ENCODE peak calls at places on chromosome 9, in nine cellular contexts. W is iPS DF 6.9, Z is heart left ventricle, K is left lung, G is cardiac muscle cell, X is pancreas, R is tibial nerve, E is Panc1, U is neural progenitor cell. Q is an unnamed sample. For H3K4me1, the result is how much of the 10 kb centered on the place peaks cover.

GRCh38 chr9:76341616-76342015 is 52.6 kb downstream of the RFK start:
- DNase-seq in X (no peak), Z (no peak), W (no peak), E (no peak), K (no peak), G (no peak), U (no peak), R (no peak), Q (no peak)

GRCh38 chr9:109796081-109796480 is 16.1 kb downstream of the PALM2AKAP2 start:
- DNase-seq in K (no peak), U (no peak), E (no peak), G (no peak), Z (no peak), R (no peak), X (no peak), W (no peak), Q (no peak)

GRCh38 chr9:77987104-77987656 is 44.4 kb downstream of the GNAQ start:
- DNase-seq in X (no peak), K (no peak), E (no peak), G (no peak), R (no peak), Z (no peak), U (no peak), W (no peak), Q (no peak)

GRCh38 chr9:117696141-117696540 is 8.1 kb upstream of the TLR4 start:
- DNase-seq in U (no peak), E (no peak), R (no peak), K (peak), X (no peak), Z (no peak), G (no peak), W (no peak), Q (no peak)

GRCh38 chr9:126661521-126662251 is 48.0 kb downstream of the LMX1B start:
- DNase-seq in R (no peak), U (peak), X (no peak), E (no peak), W (no peak), K (no peak), G (no peak), Z (no peak), Q (no peak)

GRCh38 chr9:99693888-99694287 is 127.8 kb upstream of the NR4A3 start:
- DNase-seq in G (no peak), R (no peak), K (no peak), U (no peak), Z (no peak), W (no peak), X (no peak), E (no peak), Q (no peak)

GRCh38 chr9:136081826-136082495 is 13.1 kb downstream of the NACC2 start:
- DNase-seq in U (peak), E (no peak), W (no peak), X (peak), G (no peak), K (no peak), R (no peak), Z (peak), Q (peak)

GRCh38 chr9:36101916-36102741 is 34.4 kb upstream of the GLIPR2 start:
- DNase-seq in G (no peak), K (no peak), Z (no peak), X (no peak), W (no peak), E (peak), R (no peak), U (no peak), Q (no peak)

GRCh38 chr9:37730256-37730655 is 23.3 kb upstream of the TRMT10B start:
- DNase-seq in R (no peak), X (no peak), W (no peak), K (no peak), E (no peak), Z (no peak), G (no peak), U (no peak), Q (no peak)

GRCh38 chr9:78574354-78575036 is 277.6 kb downstream of the PSAT1 start:
- DNase-seq in W (no peak), E (no peak), Z (no peak), U (peak), R (no peak), X (no peak), G (no peak), K (no peak), Q (no peak)

GRCh38 chr9:2874001-2874750 is 30.3 kb upstream of the PUM3 start:
- DNase-seq in U (no peak), G (no peak), W (no peak), R (no peak), X (no peak), E (no peak), K (no peak), Z (no peak), Q (no peak)

GRCh38 chr9:135310134-135310533 is 169.4 kb upstream of the PPP1R26 start:
- DNase-seq in K (no peak), R (no peak), E (no peak), U (no peak), Z (no peak), G (no peak), W (no peak), X (no peak), Q (no peak)

GRCh38 chr9:121667890-121668289 is 16.5 kb downstream of the DAB2IP start:
- DNase-seq in G (no peak), R (no peak), X (no peak), E (no peak), U (no peak), K (no peak), Z (no peak), W (no peak), Q (no peak)

GRCh38 chr9:96491079-96491879 is 41.3 kb downstream of the HABP4 start:
- DNase-seq in Z (no peak), E (no peak), W (no peak), K (no peak), U (no peak), X (no peak), G (peak), R (no peak), Q (no peak)

GRCh38 chr9:5509573-5509972 is 758 bp upstream of the PDCD1LG2 start:
- DNase-seq in U (no peak), E (peak), G (no peak), K (no peak), X (no peak), W (no peak), Z (no peak), R (no peak), Q (no peak)

GRCh38 chr9:122394265-122395242 is 23.7 kb downstream of the PTGS1 start:
- DNase-seq in Z (no peak), R (peak), G (no peak), X (no peak), K (no peak), U (no peak), W (no peak), E (no peak), Q (peak)

GRCh38 chr9:88990721-88991065 is 575 bp upstream of the S1PR3 start:
- DNase-seq in W (no peak), X (no peak), K (no peak), E (no peak), U (peak), G (peak), Z (peak), R (no peak), Q (no peak)

GRCh38 chr9:8188720-8189407 is 389.3 kb upstream of the DMAC1 start:
- DNase-seq in X (no peak), Z (no peak), U (no peak), W (no peak), R (no peak), E (no peak), K (no peak), G (no peak), Q (no peak)

GRCh38 chr9:81549500-81550206 is 139.7 kb downstream of the TLE1 start:
- DNase-seq in W (peak), R (no peak), K (no peak), G (no peak), X (no peak), Z (no peak), E (no peak), U (peak), Q (no peak)

GRCh38 chr9:110095238-110095637 is 112.7 kb downstream of the C9orf152 start:
- DNase-seq in U (no peak), W (no peak), R (no peak), K (no peak), Z (no peak), G (no peak), X (no peak), E (no peak), Q (no peak)

GRCh38 chr9:92986175-92987110 is 39.1 kb downstream of the FGD3 start:
- DNase-seq in K (no peak), W (no peak), G (no peak), E (no peak), R (no peak), X (no peak), U (no peak), Z (no peak), Q (no peak)

GRCh38 chr9:97689401-97689800 is 7.7 kb downstream of the XPA start:
- DNase-seq in K (no peak), Z (no peak), X (no peak), R (no peak), W (no peak), E (no peak), U (no peak), G (no peak), Q (no peak)

GRCh38 chr9:27763831-27764230 is 190.6 kb upstream of the C9orf72 start:
- DNase-seq in X (no peak), K (no peak), Z (no peak), R (no peak), W (no peak), E (no peak), G (no peak), U (no peak), Q (no peak)

GRCh38 chr9:8738953-8739352 is 939.4 kb upstream of the DMAC1 start:
- DNase-seq in W (no peak), R (no peak), E (no peak), Z (no peak), X (no peak), U (peak), G (no peak), K (no peak), Q (no peak)

GRCh38 chr9:134076644-134077043 is 8.8 kb upstream of the BRD3 start:
- DNase-seq in Z (no peak), E (no peak), X (no peak), R (no peak), G (no peak), W (no peak), U (no peak), K (no peak), Q (no peak)

GRCh38 chr9:88773627-88774244 is 217.5 kb upstream of the S1PR3 start:
- DNase-seq in K (no peak), Z (no peak), E (no peak), X (no peak), G (peak), R (no peak), W (no peak), U (peak), Q (no peak)

GRCh38 chr9:35844628-35845301 is 15.7 kb downstream of the TMEM8B start:
- DNase-seq in K (no peak), E (no peak), W (no peak), G (no peak), U (no peak), R (no peak), X (no peak), Z (no peak), Q (peak)

GRCh38 chr9:137690939-137691647 is 72.3 kb downstream of the EHMT1 start:
- DNase-seq in K (no peak), E (no peak), G (no peak), X (no peak), Z (no peak), U (no peak), W (no peak), R (no peak), Q (no peak)
- H3K4me1 ChIP-seq in K (half or more), E (under half), G (under half), X (under half), Z (half or more), U (under half), W (under half), R (under half), Q (under half)

GRCh38 chr9:26216702-26217101 is 538.5 kb upstream of the TUSC1 start:
- DNase-seq in K (no peak), U (no peak), X (no peak), W (no peak), Z (no peak), G (no peak), E (no peak), R (no peak), Q (no peak)

GRCh38 chr9:26219961-26220360 is 541.7 kb upstream of the TUSC1 start:
- DNase-seq in E (no peak), R (no peak), X (no peak), K (no peak), Z (no peak), U (no peak), G (no peak), W (no peak), Q (no peak)

GRCh38 chr9:26221295-26221694 is 543.1 kb upstream of the TUSC1 start:
- DNase-seq in U (no peak), G (no peak), R (no peak), W (no peak), Z (no peak), K (no peak), E (no peak), X (no peak), Q (no peak)
- H3K4me1 ChIP-seq in U (under half), G (under half), R (under half), W (under half), Z (under half), K (under half), E (under half), X (under half), Q (under half)

DNA sequence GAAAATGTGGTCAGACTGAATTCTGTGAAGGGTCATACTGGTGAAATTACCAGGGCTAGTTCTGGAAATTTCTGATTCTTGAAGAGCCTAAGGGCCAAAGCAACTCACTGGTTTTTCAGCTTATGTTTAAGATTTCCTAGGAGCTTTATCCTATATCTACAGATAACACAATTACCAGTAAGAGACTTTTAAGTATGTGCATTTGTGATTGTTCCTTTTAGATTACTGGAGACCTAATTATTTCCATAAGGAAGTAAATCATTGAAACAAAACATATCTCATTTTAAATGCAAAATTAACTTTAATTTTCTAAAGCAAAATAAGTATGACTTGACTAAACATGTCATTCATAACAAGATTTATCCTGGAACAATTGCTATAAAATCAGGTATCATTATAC is 134.2 kb downstream of the MPDZ start:
- DNase-seq in G (no peak), K (no peak), E (no peak), X (no peak), R (no peak), U (no peak), Z (no peak), W (no peak), Q (no peak)
- H3K4me1 ChIP-seq in G (under half), K (under half), E (under half), X (under half), R (under half), U (under half), Z (under half), W (under half), Q (under half)

GRCh38 chr9:125455132-125455531 is 193.5 kb downstream of the GAPVD1 start:
- DNase-seq in G (no peak), Z (no peak), E (no peak), U (no peak), X (no peak), W (no peak), R (no peak), K (no peak), Q (no peak)
- H3K4me1 ChIP-seq in G (under half), Z (under half), E (under half), U (under half), X (under half), W (under half), R (under half), K (under half), Q (under half)